ENCODE peak calls at places on chromosomes 3 and 15, in four cellular contexts. J, N, E and B are unnamed samples.

GRCh38 chr3:70309591-70309990 is 2.8 kb downstream of the MDFIC2 start:
- DNase-seq in J (no peak), N (no peak), E (no peak), B (no peak)

GRCh38 chr3:134362221-134362620 is 12.0 kb downstream of the AMOTL2 start:
- DNase-seq in J (no peak), N (no peak), E (no peak), B (no peak)

GRCh38 chr15:83356516-83357399 is 72.3 kb upstream of the BNC1 start:
- DNase-seq in J (no peak), N (no peak), E (no peak), B (no peak)

GRCh38 chr3:18812316-18812715 is 336.0 kb upstream of the KCNH8 start:
- DNase-seq in J (no peak), N (no peak), E (no peak), B (no peak)

GRCh38 chr15:60975203-60975602 is 253.9 kb downstream of the RORA start:
- DNase-seq in J (no peak), N (no peak), E (no peak), B (no peak)

GRCh38 chr15:59105839-59106238 is 893 bp downstream of the CCNB2 start:
- DNase-seq in J (no peak), N (peak), E (no peak), B (peak)

GRCh38 chr15:71390101-71390500 is 274.8 kb downstream of the THSD4 start:
- DNase-seq in J (no peak), N (no peak), E (no peak), B (no peak)

GRCh38 chr3:81782585-81782984 is 21.1 kb upstream of the GBE1 start:
- DNase-seq in J (no peak), N (no peak), E (no peak), B (no peak)

GRCh38 chr15:88440021-88440420 is 27.2 kb downstream of the MRPL46 start:
- DNase-seq in J (no peak), N (no peak), E (no peak), B (no peak)

GRCh38 chr3:14913071-14913925 is 34.1 kb upstream of the NR2C2 start:
- DNase-seq in J (no peak), N (no peak), E (no peak), B (no peak)

GRCh38 chr3:125556314-125556713 is 36.3 kb upstream of the SNX4 start:
- DNase-seq in J (no peak), N (no peak), E (no peak), B (no peak)

GRCh38 chr3:173465898-173466678 is 68.5 kb downstream of the NLGN1 start:
- DNase-seq in J (no peak), N (no peak), E (no peak), B (no peak)

GRCh38 chr3:66816110-66816761 is 181.9 kb upstream of the KBTBD8 start:
- DNase-seq in J (no peak), N (peak), E (peak), B (peak)

GRCh38 chr3:80771085-80771484 is 990.4 kb downstream of the GBE1 start:
- DNase-seq in J (no peak), N (peak), E (no peak), B (no peak)

GRCh38 chr3:99825239-99825638 is 7.6 kb downstream of the CMSS1 start:
- DNase-seq in J (no peak), N (peak), E (no peak), B (no peak)

GRCh38 chr3:102530443-102531195 is 95.8 kb downstream of the ZPLD1 start:
- DNase-seq in J (no peak), N (no peak), E (no peak), B (no peak)

GRCh38 chr3:149808209-149808829 is 4.7 kb upstream of the RNF13 start:
- DNase-seq in J (peak), N (peak), E (peak), B (peak)

GRCh38 chr3:102069211-102069662 is 219.9 kb downstream of the NFKBIZ start:
- DNase-seq in J (no peak), N (no peak), E (no peak), B (no peak)

GRCh38 chr3:164730810-164731209 is 347.5 kb downstream of the SI start:
- DNase-seq in J (no peak), N (no peak), E (no peak), B (peak)

GRCh38 chr3:128328546-128329458 is 137.9 kb downstream of the DNAJB8 start:
- DNase-seq in J (no peak), N (no peak), E (no peak), B (no peak)

GRCh38 chr3:71865727-71866126 is 80.8 kb upstream of the PROK2 start:
- DNase-seq in J (no peak), N (no peak), E (no peak), B (no peak)

GRCh38 chr3:114333180-114333922 is 39.5 kb downstream of the TIGIT start:
- DNase-seq in J (no peak), N (no peak), E (no peak), B (no peak)

GRCh38 chr3:11415099-11415498 is 142.9 kb downstream of the ATG7 start:
- DNase-seq in J (no peak), N (no peak), E (no peak), B (no peak)

GRCh38 chr3:133570139-133570936 is 3.1 kb upstream of the CDV3 start:
- DNase-seq in J (no peak), N (no peak), E (peak), B (no peak)

GRCh38 chr3:134711284-134711683 is 60.5 kb upstream of the KY start:
- DNase-seq in J (no peak), N (no peak), E (no peak), B (no peak)

GRCh38 chr3:133799794-133800585 is 5.6 kb upstream of the SRPRB start:
- DNase-seq in J (no peak), N (no peak), E (peak), B (no peak)

GRCh38 chr3:157290761-157291160 is 130.8 kb upstream of the CCNL1 start:
- DNase-seq in J (no peak), N (no peak), E (no peak), B (no peak)

GRCh38 chr3:39990532-39990931 is 181.1 kb downstream of the MYRIP start:
- DNase-seq in J (peak), N (peak), E (peak), B (peak)

GRCh38 chr3:161083131-161083530 is 22.0 kb downstream of the B3GALNT1 start:
- DNase-seq in J (no peak), N (no peak), E (no peak), B (no peak)

GRCh38 chr3:157423337-157423736 is 13.3 kb upstream of the PTX3 start:
- DNase-seq in J (no peak), N (no peak), E (no peak), B (no peak)

GRCh38 chr3:182238141-182238540 is 526.4 kb downstream of the SOX2 start:
- DNase-seq in J (peak), N (no peak), E (no peak), B (no peak)

GRCh38 chr15:31485431-31485830 is 158.8 kb downstream of the KLF13 start:
- DNase-seq in J (no peak), N (no peak), E (no peak), B (no peak)

GRCh38 chr3:197000211-197000610 is 29.4 kb downstream of the MELTF start:
- DNase-seq in J (no peak), N (no peak), E (no peak), B (no peak)

GRCh38 chr3:27673701-27674100 is 48.4 kb downstream of the EOMES start:
- DNase-seq in J (no peak), N (no peak), E (no peak), B (no peak)

GRCh38 chr3:45499529-45499928 is 95.0 kb upstream of the LIMD1 start:
- DNase-seq in J (no peak), N (no peak), E (peak), B (no peak)

GRCh38 chr3:177569823-177570657 is 372.8 kb upstream of the TBL1XR1 start:
- DNase-seq in J (no peak), N (no peak), E (no peak), B (no peak)

GRCh38 chr3:14703791-14704190 is 28.9 kb downstream of the C3orf20 start:
- DNase-seq in J (no peak), N (no peak), E (no peak), B (no peak)

GRCh38 chr15:101060576-101061551 is 141.7 kb downstream of the LRRK1 start:
- DNase-seq in J (no peak), N (no peak), E (no peak), B (no peak)
- TF ChIP-seq ELF4 in J (no peak), N (no peak), E (no peak), B (no peak)

GRCh38 chr3:79378064-79378463 is 389.7 kb downstream of the ROBO1 start:
- DNase-seq in J (no peak), N (no peak), E (no peak), B (no peak)

GRCh38 chr3:79383402-79384012 is 384.3 kb downstream of the ROBO1 start:
- DNase-seq in J (no peak), N (no peak), E (no peak), B (no peak)

GRCh38 chr3:79385211-79385610 is 382.6 kb downstream of the ROBO1 start:
- DNase-seq in J (no peak), N (no peak), E (no peak), B (no peak)

DNA sequence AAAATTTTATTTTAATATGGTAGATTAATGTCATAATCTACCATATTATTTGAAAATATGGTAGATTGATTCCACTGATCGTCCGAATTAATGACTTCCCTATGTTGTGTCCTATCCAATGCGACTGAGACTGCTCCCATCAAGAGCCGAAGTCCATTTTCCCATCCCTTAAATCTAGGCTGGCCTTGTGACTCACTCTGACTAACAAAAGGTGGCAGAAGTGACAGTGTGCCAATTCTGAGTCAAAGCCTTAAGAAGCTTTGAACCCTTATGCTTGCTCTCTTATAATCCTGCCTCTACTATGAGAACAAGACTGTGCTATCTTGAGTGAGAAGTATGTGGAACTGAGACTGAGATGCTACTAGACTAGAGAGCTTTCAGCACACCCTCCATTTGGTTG is 387.2 kb downstream of the ROBO1 start:
- DNase-seq in J (no peak), N (no peak), E (no peak), B (no peak)
- TF ChIP-seq ELF4 in J (no peak), N (no peak), E (no peak), B (no peak)

GRCh38 chr3:50609743-50610085 is 1.9 kb downstream of the CISH start:
- DNase-seq in J (no peak), N (no peak), E (no peak), B (no peak)
- TF ChIP-seq ELF4 in J (no peak), N (no peak), E (no peak), B (no peak)

GRCh38 chr3:132285620-132285945 is 31.6 kb upstream of the ACP3 start:
- DNase-seq in J (no peak), N (no peak), E (no peak), B (peak)
- TF ChIP-seq ELF4 in J (no peak), N (no peak), E (no peak), B (no peak)

GRCh38 chr3:189322339-189322738 is 150.6 kb downstream of the TPRG1 start:
- DNase-seq in J (no peak), N (no peak), E (no peak), B (no peak)

GRCh38 chr3:189317911-189318310 is 146.1 kb downstream of the TPRG1 start:
- DNase-seq in J (no peak), N (no peak), E (no peak), B (no peak)

GRCh38 chr3:189324538-189325138 is 152.9 kb downstream of the TPRG1 start:
- DNase-seq in J (no peak), N (no peak), E (peak), B (no peak)

GRCh38 chr3:189316296-189317019 is 144.7 kb downstream of the TPRG1 start:
- DNase-seq in J (peak), N (no peak), E (peak), B (no peak)

GRCh38 chr3:189320511-189320910 is 148.7 kb downstream of the TPRG1 start:
- DNase-seq in J (no peak), N (no peak), E (no peak), B (no peak)
- TF ChIP-seq ELF4 in J (no peak), N (no peak), E (no peak), B (no peak)

GRCh38 chr3:78871048-78871447 is 896.8 kb downstream of the ROBO1 start:
- DNase-seq in J (no peak), N (no peak), E (no peak), B (no peak)

GRCh38 chr3:78872195-78872594 is 895.6 kb downstream of the ROBO1 start:
- DNase-seq in J (no peak), N (no peak), E (peak), B (no peak)

GRCh38 chr3:78870484-78870883 is 897.3 kb downstream of the ROBO1 start:
- DNase-seq in J (no peak), N (no peak), E (peak), B (no peak)

GRCh38 chr3:78867409-78868372 is 900.1 kb downstream of the ROBO1 start:
- DNase-seq in J (no peak), N (no peak), E (no peak), B (no peak)

GRCh38 chr3:78868570-78868969 is 899.2 kb downstream of the ROBO1 start:
- DNase-seq in J (no peak), N (no peak), E (no peak), B (no peak)
- TF ChIP-seq ELF4 in J (no peak), N (no peak), E (no peak), B (no peak)

GRCh38 chr15:40852529-40852928 is 8.7 kb downstream of the SPINT1 start:
- DNase-seq in J (no peak), N (no peak), E (no peak), B (no peak)
- TF ChIP-seq ELF4 in J (no peak), N (no peak), E (no peak), B (no peak)

DNA sequence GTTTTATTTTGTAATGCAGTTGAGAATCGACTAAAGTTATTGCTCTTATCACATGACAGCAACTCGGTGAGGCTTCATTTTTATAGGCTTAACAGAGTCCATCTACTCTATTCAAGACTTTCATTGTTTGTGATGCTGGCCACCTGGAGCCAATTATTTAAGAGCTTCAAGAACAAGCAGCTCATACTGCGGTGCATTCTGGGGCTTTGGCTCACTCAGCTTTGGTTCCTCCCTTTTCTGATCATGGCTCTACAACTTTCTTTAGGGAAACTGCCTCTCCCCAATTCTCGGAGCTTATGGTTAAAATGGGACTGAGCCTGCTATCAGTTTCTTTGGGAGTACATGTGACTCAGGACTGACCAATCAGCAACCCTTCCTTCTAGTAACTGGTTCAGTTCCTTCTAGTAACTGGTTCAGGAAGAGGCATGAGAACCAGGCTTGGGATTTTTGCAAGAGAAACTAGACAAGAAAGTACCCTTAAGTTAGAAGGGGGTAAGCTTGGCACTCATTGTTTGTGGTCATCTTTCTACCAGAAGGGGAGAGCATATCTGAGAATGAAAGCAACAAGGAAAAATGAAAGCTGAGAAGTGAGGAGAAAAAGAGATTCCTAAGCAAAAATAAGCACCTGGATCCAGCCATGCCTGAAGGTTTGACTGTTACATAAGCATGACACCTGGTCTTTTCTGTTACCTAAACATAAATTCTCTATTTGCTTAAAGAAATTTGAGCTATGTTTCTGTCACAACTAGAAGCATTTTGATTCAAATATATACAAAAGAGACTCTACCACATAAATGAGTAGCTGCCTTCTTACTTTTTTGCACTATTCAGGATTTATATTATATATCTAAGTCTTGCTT is 24.1 kb upstream of the ARHGEF3 start:
- DNase-seq in J (no peak), N (no peak), E (no peak), B (no peak)
- TF ChIP-seq ELF4 in J (no peak), N (no peak), E (no peak), B (no peak)